ENCODE peak calls at places on chromosomes 11 and 22, in seven cellular contexts. O, J, R, H, G, Q and N are unnamed samples.

GRCh38 chr11:66268953-66269906 is 791 bp downstream of the RAB1B start:
- DNase-seq in O (peak; percentile 23), J (no peak), R (no peak), H (peak; percentile 48), G (no peak), Q (peak; percentile 43), N (no peak)

GRCh38 chr11:23865341-23865975 is 631.4 kb upstream of the LUZP2 start:
- DNase-seq in O (peak; percentile 32), J (no peak), R (no peak), H (no peak), G (no peak), Q (no peak), N (no peak)

GRCh38 chr11:83677730-83678129 is 391.6 kb upstream of the CCDC90B start:
- DNase-seq in O (no peak), J (no peak), R (no peak), H (no peak), G (no peak), Q (no peak), N (no peak)

GRCh38 chr11:2445107-2445947 is 519 bp downstream of the KCNQ1 start:
- DNase-seq in O (no peak), J (no peak), R (no peak), H (no peak), G (no peak), Q (no peak), N (peak; percentile 36)

GRCh38 chr11:36251716-36252307 is 37.4 kb downstream of the COMMD9 start:
- DNase-seq in O (no peak), J (no peak), R (no peak), H (no peak), G (no peak), Q (no peak), N (no peak)

GRCh38 chr11:79466411-79466810 is 25.6 kb upstream of the TENM4 start:
- DNase-seq in O (peak; percentile 65), J (no peak), R (no peak), H (peak; percentile 86), G (no peak), Q (no peak), N (no peak)

GRCh38 chr11:17707833-17708232 is 11.5 kb upstream of the MYOD1 start:
- DNase-seq in O (no peak), J (no peak), R (no peak), H (no peak), G (no peak), Q (no peak), N (no peak)

GRCh38 chr22:33034753-33035152 is 23.4 kb downstream of the SYN3 start:
- DNase-seq in O (no peak), J (no peak), R (no peak), H (no peak), G (no peak), Q (no peak), N (no peak)

GRCh38 chr22:31102441-31103081 is 4.8 kb downstream of the SELENOM start:
- DNase-seq in O (peak; percentile 83), J (no peak), R (no peak), H (peak; percentile 59), G (no peak), Q (peak; percentile 86), N (no peak)

GRCh38 chr11:64372802-64373597 is 14.0 kb downstream of the RPS6KA4 start:
- DNase-seq in O (no peak), J (no peak), R (no peak), H (peak; percentile 19), G (peak; percentile 88), Q (no peak), N (no peak)

GRCh38 chr22:35363571-35364086 is 17.3 kb upstream of the HMOX1 start:
- DNase-seq in O (no peak), J (no peak), R (no peak), H (no peak), G (no peak), Q (no peak), N (no peak)

GRCh38 chr11:5363712-5364111 is 12.4 kb downstream of the OR51B6 start:
- DNase-seq in O (no peak), J (no peak), R (no peak), H (no peak), G (no peak), Q (no peak), N (no peak)

GRCh38 chr11:46970913-46971625 is 34.5 kb downstream of the CSTPP1 start:
- DNase-seq in O (no peak), J (no peak), R (no peak), H (no peak), G (no peak), Q (no peak), N (no peak)

GRCh38 chr22:17749605-17750395 is 24.5 kb downstream of the BID start:
- DNase-seq in O (no peak), J (no peak), R (no peak), H (no peak), G (no peak), Q (no peak), N (no peak)

GRCh38 chr22:40231618-40232313 is 54.0 kb downstream of the TNRC6B start:
- DNase-seq in O (no peak), J (no peak), R (no peak), H (no peak), G (no peak), Q (no peak), N (no peak)

GRCh38 chr11:124754309-124754708 is 2.3 kb upstream of the VSIG2 start:
- DNase-seq in O (no peak), J (no peak), R (no peak), H (no peak), G (no peak), Q (no peak), N (no peak)

GRCh38 chr11:45993438-45994064 is 71.1 kb downstream of the LARGE2 start:
- DNase-seq in O (peak; percentile 19), J (no peak), R (no peak), H (no peak), G (no peak), Q (peak; percentile 36), N (no peak)

GRCh38 chr11:6655790-6656580 is at the start of gene DCHS1:
- DNase-seq in O (no peak), J (no peak), R (no peak), H (no peak), G (no peak), Q (no peak), N (peak; percentile 86)

GRCh38 chr11:97548280-97548679 is 1158.5 kb downstream of the JRKL start:
- DNase-seq in O (no peak), J (no peak), R (no peak), H (no peak), G (no peak), Q (no peak), N (no peak)

GRCh38 chr11:104623518-104623917 is 274.7 kb downstream of the CASP12 start:
- DNase-seq in O (peak; percentile 14), J (no peak), R (no peak), H (peak; percentile 78), G (no peak), Q (no peak), N (no peak)

GRCh38 chr11:127620660-127621059 is 620.1 kb upstream of the KIRREL3 start:
- DNase-seq in O (peak; percentile 38), J (no peak), R (no peak), H (no peak), G (no peak), Q (no peak), N (no peak)

GRCh38 chr11:13963949-13964770 is 1.6 kb downstream of the SPON1 start:
- DNase-seq in O (no peak), J (peak; percentile 11), R (peak; percentile 3), H (peak; percentile 42), G (no peak), Q (peak; percentile 45), N (peak; percentile 37)

GRCh38 chr22:29268511-29269229 is 602 bp downstream of the EWSR1 start:
- DNase-seq in O (peak; percentile 82), J (peak; percentile 24), R (peak; percentile 72), H (peak; percentile 55), G (no peak), Q (peak; percentile 55), N (peak; percentile 89)

GRCh38 chr11:3867209-3868071 is 12.0 kb downstream of the STIM1 start:
- DNase-seq in O (no peak), J (no peak), R (peak; percentile 44), H (no peak), G (no peak), Q (no peak), N (no peak)

GRCh38 chr11:65927904-65928397 is 8.7 kb downstream of the DRAP1 start:
- DNase-seq in O (no peak), J (peak; percentile 42), R (peak; percentile 76), H (no peak), G (no peak), Q (peak; percentile 46), N (peak; percentile 54)

GRCh38 chr11:33724644-33725035 is 11.6 kb downstream of the CD59 start:
- DNase-seq in O (no peak), J (no peak), R (no peak), H (peak; percentile 79), G (no peak), Q (no peak), N (no peak)

GRCh38 chr11:19161651-19162050 is 40.1 kb downstream of the CSRP3 start:
- DNase-seq in O (no peak), J (no peak), R (no peak), H (no peak), G (no peak), Q (no peak), N (no peak)